ENCODE peak calls at places on chromosomes 5 and 9, in nine cellular contexts. L, K, H, D, N, B, J, O and U are unnamed samples.

GRCh38 chr5:3417376-3417943 is 178.2 kb upstream of the IRX1 start:
- DNase-seq in L (no peak), K (peak), H (no peak), D (no peak), N (no peak), B (no peak), J (no peak), O (no peak), U (no peak)

GRCh38 chr9:131530546-131530929 is 525 bp downstream of the UCK1 start:
- DNase-seq in L (peak), K (peak), H (peak), D (no peak), N (peak), B (no peak), J (peak), O (no peak), U (peak)

GRCh38 chr5:6392571-6392970 is 14.2 kb upstream of the MED10 start:
- DNase-seq in L (no peak), K (no peak), H (no peak), D (no peak), N (no peak), B (no peak), J (no peak), O (no peak), U (no peak)

GRCh38 chr9:107288701-107289100 is 5.6 kb downstream of the RAD23B start:
- DNase-seq in L (no peak), K (no peak), H (no peak), D (no peak), N (no peak), B (no peak), J (no peak), O (no peak), U (no peak)

GRCh38 chr5:52517667-52518066 is 270.0 kb upstream of the ITGA1 start:
- DNase-seq in L (no peak), K (no peak), H (no peak), D (no peak), N (no peak), B (no peak), J (no peak), O (no peak), U (no peak)

GRCh38 chr5:123874600-123875201 is 362.7 kb downstream of the CSNK1G3 start:
- DNase-seq in L (no peak), K (no peak), H (no peak), D (no peak), N (no peak), B (no peak), J (peak), O (no peak), U (no peak)

GRCh38 chr9:131885144-131885609 is 145.3 kb upstream of the RAPGEF1 start:
- DNase-seq in L (no peak), K (no peak), H (no peak), D (no peak), N (no peak), B (no peak), J (no peak), O (no peak), U (no peak)

GRCh38 chr9:91407580-91408275 is 15.9 kb downstream of the NFIL3 start:
- DNase-seq in L (no peak), K (no peak), H (peak), D (no peak), N (no peak), B (peak), J (no peak), O (no peak), U (no peak)

GRCh38 chr5:149667084-149667826 is 62.9 kb upstream of the PPARGC1B start:
- DNase-seq in L (peak), K (peak), H (peak), D (no peak), N (no peak), B (no peak), J (no peak), O (no peak), U (peak)

GRCh38 chr5:66991746-66992145 is 204.9 kb downstream of the CD180 start:
- DNase-seq in L (no peak), K (no peak), H (no peak), D (no peak), N (no peak), B (no peak), J (no peak), O (no peak), U (no peak)

GRCh38 chr9:83030391-83031107 is 32.4 kb downstream of the RASEF start:
- DNase-seq in L (no peak), K (no peak), H (no peak), D (no peak), N (no peak), B (no peak), J (peak), O (no peak), U (no peak)

GRCh38 chr5:116068028-116068632 is 16.7 kb upstream of the COMMD10 start:
- DNase-seq in L (peak), K (peak), H (peak), D (no peak), N (no peak), B (no peak), J (peak), O (no peak), U (peak)

GRCh38 chr9:126591083-126591482 is 22.6 kb upstream of the LMX1B start:
- DNase-seq in L (no peak), K (no peak), H (no peak), D (no peak), N (no peak), B (no peak), J (no peak), O (no peak), U (no peak)

GRCh38 chr9:5113523-5113922 is 71.9 kb downstream of the INSL6 start:
- DNase-seq in L (no peak), K (no peak), H (no peak), D (peak), N (no peak), B (no peak), J (no peak), O (no peak), U (no peak)

GRCh38 chr5:176535655-176536131 is 1.5 kb downstream of the RNF44 start:
- DNase-seq in L (no peak), K (no peak), H (no peak), D (peak), N (no peak), B (peak), J (peak), O (no peak), U (peak)

GRCh38 chr9:111038336-111039202 is at the start of gene LPAR1:
- DNase-seq in L (peak), K (peak), H (no peak), D (peak), N (peak), B (peak), J (peak), O (no peak), U (peak)

GRCh38 chr5:180860273-180860886 is 696 bp downstream of the ZFP62 start:
- DNase-seq in L (peak), K (peak), H (peak), D (peak), N (peak), B (no peak), J (no peak), O (peak), U (peak)
- TF ChIP-seq CTCF in L (no peak), K (no peak), H (peak), D (peak), N (no peak), B (no peak), J (peak), O (no peak), U (peak)

GRCh38 chr5:110085826-110086225 is 396.1 kb downstream of the MAN2A1 start:
- DNase-seq in L (no peak), K (no peak), H (no peak), D (no peak), N (no peak), B (no peak), J (no peak), O (no peak), U (no peak)
- TF ChIP-seq CTCF in L (no peak), K (no peak), H (no peak), D (no peak), N (no peak), B (no peak), J (no peak), O (no peak), U (no peak)

GRCh38 chr5:72925336-72926010 is 30.4 kb upstream of the FCHO2 start:
- DNase-seq in L (no peak), K (no peak), H (no peak), D (no peak), N (no peak), B (no peak), J (no peak), O (no peak), U (no peak)

GRCh38 chr5:72917371-72917776 is 38.5 kb upstream of the FCHO2 start:
- DNase-seq in L (no peak), K (no peak), H (no peak), D (no peak), N (no peak), B (no peak), J (no peak), O (no peak), U (no peak)

GRCh38 chr5:72921886-72922285 is 34.0 kb upstream of the FCHO2 start:
- DNase-seq in L (no peak), K (no peak), H (no peak), D (no peak), N (no peak), B (no peak), J (no peak), O (no peak), U (no peak)

GRCh38 chr5:72921103-72921502 is 34.7 kb upstream of the FCHO2 start:
- DNase-seq in L (no peak), K (no peak), H (no peak), D (no peak), N (no peak), B (no peak), J (no peak), O (no peak), U (no peak)

DNA sequence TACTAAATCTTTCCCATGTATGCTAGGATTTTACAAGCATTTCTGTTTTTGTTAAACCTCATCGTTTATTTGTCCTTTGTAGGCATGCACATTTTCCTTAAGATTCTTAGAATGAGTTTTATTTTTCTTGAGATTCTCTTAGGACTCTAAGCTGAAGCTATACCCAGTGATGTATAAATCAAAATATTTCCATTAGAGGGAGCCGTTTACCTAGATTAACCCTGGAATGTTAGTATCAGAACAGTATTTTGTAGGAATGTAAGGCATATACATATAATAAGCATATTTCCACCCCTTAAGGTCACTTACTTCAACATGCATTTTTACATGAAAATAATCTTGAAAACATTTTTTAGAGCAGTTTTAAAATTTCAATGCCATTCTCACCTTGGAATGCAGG is 35.2 kb upstream of the FCHO2 start:
- DNase-seq in L (no peak), K (no peak), H (peak), D (no peak), N (no peak), B (no peak), J (peak), O (no peak), U (no peak)
- TF ChIP-seq CTCF in L (no peak), K (no peak), H (peak), D (no peak), N (peak), B (peak), J (no peak), O (no peak), U (peak)

GRCh38 chr9:34623386-34624235 is 3.3 kb upstream of the DCTN3 start:
- DNase-seq in L (no peak), K (no peak), H (no peak), D (no peak), N (no peak), B (no peak), J (no peak), O (no peak), U (no peak)
- TF ChIP-seq CTCF in L (no peak), K (no peak), H (no peak), D (no peak), N (no peak), B (no peak), J (no peak), O (no peak), U (no peak)

GRCh38 chr9:136784249-136784996 is 6.7 kb upstream of the TMEM141 start:
- DNase-seq in L (peak), K (no peak), H (peak), D (no peak), N (no peak), B (no peak), J (no peak), O (no peak), U (peak)
- TF ChIP-seq CTCF in L (no peak), K (peak), H (peak), D (peak), N (peak), B (peak), J (no peak), O (no peak), U (peak)

GRCh38 chr5:140734354-140734753 is 34.1 kb downstream of the ZMAT2 start:
- DNase-seq in L (no peak), K (no peak), H (peak), D (no peak), N (no peak), B (no peak), J (no peak), O (no peak), U (no peak)
- TF ChIP-seq CTCF in L (no peak), K (no peak), H (peak), D (peak), N (peak), B (peak), J (no peak), O (no peak), U (no peak)

GRCh38 chr9:136201174-136201573 is 3.8 kb downstream of the LHX3 start:
- DNase-seq in L (no peak), K (no peak), H (no peak), D (no peak), N (no peak), B (no peak), J (no peak), O (no peak), U (no peak)
- TF ChIP-seq CTCF in L (no peak), K (no peak), H (no peak), D (no peak), N (no peak), B (no peak), J (no peak), O (no peak), U (no peak)

DNA sequence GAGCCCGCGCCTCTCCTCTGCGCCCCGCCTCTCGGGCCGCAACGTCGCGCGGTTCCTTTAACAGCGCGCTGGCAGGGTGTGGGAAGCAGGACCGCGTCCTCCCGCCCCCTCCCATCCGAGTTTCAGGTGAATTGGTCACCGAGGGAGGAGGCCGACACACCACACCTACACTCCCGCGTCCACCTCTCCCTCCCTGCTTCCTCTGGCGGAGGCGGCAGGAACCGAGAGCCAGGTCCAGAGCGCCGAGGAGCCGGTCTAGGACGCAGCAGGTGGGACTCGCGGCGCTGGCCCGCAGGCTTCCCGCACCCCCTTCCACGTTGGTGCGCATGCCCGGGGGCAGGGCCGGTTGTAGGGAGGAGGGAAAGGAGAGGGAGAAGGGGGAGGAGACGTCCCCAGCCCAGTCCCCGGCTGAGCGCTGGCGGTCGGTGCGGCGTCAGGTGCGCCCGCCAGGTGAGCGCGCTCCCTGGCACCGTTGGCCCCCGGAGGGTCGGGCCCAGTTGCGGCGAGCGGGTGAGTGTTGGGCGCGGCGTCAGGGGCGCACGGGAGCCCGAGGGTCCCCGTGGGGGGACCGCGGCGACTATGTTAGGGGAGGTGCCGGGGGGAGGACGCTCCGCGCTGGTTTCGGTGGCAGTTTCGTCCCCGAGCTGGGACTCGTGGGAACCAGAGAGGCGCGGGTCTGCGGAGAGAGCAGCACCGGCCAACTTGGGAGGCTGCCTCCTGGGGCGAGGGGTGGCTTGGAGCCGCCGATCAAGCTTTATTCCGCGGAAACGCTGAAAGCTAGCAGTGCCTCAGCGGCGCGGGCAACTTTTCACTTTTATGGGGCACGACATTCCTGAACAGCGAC is at the start of gene OCLN:
- DNase-seq in L (peak), K (peak), H (peak), D (peak), N (no peak), B (peak), J (peak), O (peak), U (peak)
- TF ChIP-seq CTCF in L (no peak), K (no peak), H (no peak), D (peak), N (no peak), B (no peak), J (no peak), O (no peak), U (peak)

DNA sequence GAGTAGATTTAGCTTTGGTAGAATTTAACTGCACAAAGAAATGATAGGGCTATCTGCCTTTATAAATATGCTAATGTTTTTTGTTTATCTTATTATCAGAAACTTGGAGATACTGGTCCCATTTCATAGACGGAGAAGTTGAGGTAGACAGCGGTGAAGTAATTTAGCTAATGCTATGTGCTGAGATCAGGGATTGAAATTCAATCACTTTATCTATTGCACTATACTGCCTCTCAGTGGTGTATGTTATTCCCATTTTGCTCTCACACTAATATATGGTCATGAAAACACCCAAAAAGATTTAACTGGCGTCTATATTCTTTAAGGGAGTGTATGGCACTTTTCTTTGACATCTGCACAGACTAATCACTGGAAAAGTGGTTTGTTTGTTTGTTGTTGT is 725.9 kb upstream of the WWC1 start:
- DNase-seq in L (no peak), K (no peak), H (peak), D (no peak), N (no peak), B (no peak), J (no peak), O (no peak), U (peak)
- TF ChIP-seq CTCF in L (no peak), K (no peak), H (peak), D (peak), N (peak), B (no peak), J (no peak), O (no peak), U (peak)